ENCODE peak calls at places on chromosomes 7 and 10, in eight cellular contexts. L, U, A, E, R, Z, B and V are unnamed samples.

GRCh38 chr7:108442039-108442568 is 14.1 kb downstream of the NRCAM start:
- DNase-seq in R (peak), Z (no peak), E (peak), A (peak), L (no peak), U (no peak), B (no peak), V (no peak)

GRCh38 chr7:7565746-7566650 is 686 bp upstream of the MIOS start:
- DNase-seq in Z (no peak), R (no peak), E (no peak), L (no peak), A (no peak), B (no peak), U (no peak), V (no peak)

GRCh38 chr7:1674161-1675035 is 4.3 kb downstream of the ELFN1 start:
- DNase-seq in E (no peak), U (no peak), A (no peak), L (peak), R (no peak), Z (no peak), B (peak), V (no peak)

GRCh38 chr7:157638563-157638962 is 301.8 kb downstream of the DNAJB6 start:
- DNase-seq in E (no peak), Z (no peak), A (no peak), L (no peak), B (no peak), U (no peak), R (no peak), V (no peak)

GRCh38 chr10:3074145-3074665 is 6.9 kb downstream of the PFKP start:
- DNase-seq in L (no peak), A (peak), R (no peak), E (no peak), U (no peak), Z (no peak), B (no peak), V (no peak)

GRCh38 chr7:34057956-34058355 is 152.6 kb downstream of the BMPER start:
- DNase-seq in Z (no peak), B (no peak), L (no peak), R (no peak), U (no peak), E (no peak), A (peak), V (no peak)

GRCh38 chr10:72056113-72056512 is 32.2 kb downstream of the SPOCK2 start:
- DNase-seq in R (no peak), E (no peak), A (no peak), L (no peak), U (no peak), Z (no peak), B (no peak), V (no peak)

GRCh38 chr7:87876759-87877234 is 504 bp downstream of the DBF4 start:
- DNase-seq in R (peak), A (peak), L (peak), Z (peak), U (peak), B (peak), E (peak), V (peak)

GRCh38 chr10:53422223-53422888 is 649.8 kb upstream of the MBL2 start:
- DNase-seq in A (no peak), U (no peak), L (no peak), R (no peak), Z (no peak), E (no peak), B (no peak), V (no peak)

GRCh38 chr10:102322914-102323313 is 72.6 kb upstream of the NFKB2 start:
- DNase-seq in Z (no peak), A (no peak), B (peak), R (no peak), E (no peak), L (no peak), U (peak), V (peak)